ENCODE peak calls at places on chromosomes 11 and 22, in ten cellular contexts. X, A, M, B, Z, N, Q, S, F and V are unnamed samples. For H3K4me1, the result is how much of the 10 kb centered on the place peaks cover.

GRCh38 chr11:42407379-42407778 is 904.4 kb upstream of the API5 start:
- DNase-seq in X (no peak), A (no peak), M (no peak), B (no peak), Z (no peak), N (no peak), Q (peak), S (peak), F (no peak), V (no peak)

GRCh38 chr11:103878646-103879045 is 157.8 kb upstream of the DDI1 start:
- DNase-seq in X (no peak), A (no peak), M (no peak), B (peak), Z (no peak), N (peak), Q (no peak), S (no peak), F (no peak), V (no peak)

GRCh38 chr22:24061124-24061684 is 50.1 kb downstream of the CABIN1 start:
- DNase-seq in X (no peak), A (no peak), M (no peak), B (no peak), Z (no peak), N (no peak), Q (no peak), S (no peak), F (no peak), V (no peak)

GRCh38 chr11:17036666-17037658 is 22.7 kb upstream of the PLEKHA7 start:
- DNase-seq in X (no peak), A (no peak), M (no peak), B (no peak), Z (no peak), N (no peak), Q (peak), S (no peak), F (peak), V (no peak)

GRCh38 chr11:34719303-34719848 is 98.5 kb downstream of the EHF start:
- DNase-seq in X (no peak), A (no peak), M (no peak), B (no peak), Z (no peak), N (no peak), Q (no peak), S (no peak), F (no peak), V (no peak)

GRCh38 chr11:64745523-64746328 is 1.8 kb upstream of the RASGRP2 start:
- DNase-seq in X (peak), A (peak), M (peak), B (peak), Z (peak), N (peak), Q (peak), S (peak), F (peak), V (peak)

GRCh38 chr11:112610494-112610893 is 349.8 kb upstream of the PLET1 start:
- DNase-seq in X (no peak), A (no peak), M (no peak), B (no peak), Z (no peak), N (no peak), Q (no peak), S (no peak), F (no peak), V (no peak)

GRCh38 chr11:17718510-17718962 is 835 bp upstream of the MYOD1 start:
- DNase-seq in X (no peak), A (no peak), M (no peak), B (no peak), Z (no peak), N (no peak), Q (no peak), S (no peak), F (no peak), V (no peak)

GRCh38 chr22:39524753-39525657 is 4.6 kb downstream of the ATF4 start:
- DNase-seq in X (peak), A (no peak), M (no peak), B (no peak), Z (no peak), N (no peak), Q (no peak), S (no peak), F (no peak), V (peak)

GRCh38 chr11:95451682-95452081 is 220.7 kb upstream of the SESN3 start:
- DNase-seq in X (no peak), A (no peak), M (no peak), B (no peak), Z (peak), N (no peak), Q (no peak), S (no peak), F (no peak), V (no peak)

GRCh38 chr11:126440792-126441514 is 85.5 kb downstream of the ST3GAL4 start:
- DNase-seq in X (peak), A (peak), M (peak), B (peak), Z (peak), N (peak), Q (peak), S (peak), F (peak), V (peak)

GRCh38 chr11:8533332-8533731 is 60.7 kb downstream of the STK33 start:
- DNase-seq in X (no peak), A (no peak), M (no peak), B (no peak), Z (no peak), N (no peak), Q (no peak), S (no peak), F (no peak), V (no peak)
- TF ChIP-seq CTCF in X (no peak), A (no peak), M (no peak), B (no peak), Z (no peak), N (no peak), Q (peak), S (no peak), F (no peak), V (no peak)

DNA sequence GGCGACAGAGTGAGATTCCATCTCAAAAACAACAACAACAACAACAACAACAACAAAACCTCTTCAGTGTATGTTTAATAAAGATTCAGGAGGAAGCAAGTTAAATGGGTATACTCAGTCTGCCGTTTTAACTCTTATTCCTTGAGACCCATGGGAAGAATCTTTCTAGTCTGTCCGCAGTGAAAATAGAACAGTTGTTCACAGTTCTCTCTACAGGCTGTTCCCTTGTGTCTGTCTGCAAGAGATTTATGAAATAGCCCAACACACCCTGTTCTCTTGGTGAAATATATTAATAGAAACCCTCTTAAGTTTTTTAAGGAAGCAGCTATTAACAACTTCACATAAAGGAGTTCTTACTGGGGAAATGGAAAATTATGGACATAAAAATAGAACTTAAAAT is 682.2 kb upstream of the RAG2 start:
- DNase-seq in X (no peak), A (no peak), M (no peak), B (no peak), Z (no peak), N (no peak), Q (no peak), S (no peak), F (no peak), V (no peak)
- H3K27ac ChIP-seq in X (no peak), A (no peak), M (peak), B (no peak), Z (no peak), N (no peak), Q (no peak), S (no peak), F (no peak), V (no peak)

GRCh38 chr22:42691440-42691839 is 29.2 kb downstream of the A4GALT start:
- DNase-seq in X (peak), A (no peak), M (no peak), B (no peak), Z (no peak), N (no peak), Q (no peak), S (no peak), F (no peak), V (no peak)

GRCh38 chr22:42688241-42688913 is 32.3 kb downstream of the A4GALT start:
- DNase-seq in X (peak), A (no peak), M (peak), B (peak), Z (peak), N (peak), Q (peak), S (peak), F (peak), V (peak)

GRCh38 chr22:42686756-42687491 is 33.7 kb downstream of the A4GALT start:
- DNase-seq in X (peak), A (no peak), M (no peak), B (no peak), Z (no peak), N (no peak), Q (no peak), S (no peak), F (no peak), V (no peak)

GRCh38 chr22:42685941-42686666 is 34.6 kb downstream of the A4GALT start:
- DNase-seq in X (peak), A (no peak), M (peak), B (no peak), Z (peak), N (no peak), Q (no peak), S (peak), F (no peak), V (no peak)

GRCh38 chr22:42688914-42689275 is 31.8 kb downstream of the A4GALT start:
- DNase-seq in X (peak), A (no peak), M (no peak), B (no peak), Z (no peak), N (no peak), Q (no peak), S (no peak), F (no peak), V (no peak)
- H3K4me1 ChIP-seq in X (under half), A (under half), M (half or more), B (under half), Z (under half), N (half or more), Q (under half), S (half or more), F (under half), V (under half)

GRCh38 chr11:76459299-76459698 is 14.5 kb downstream of the EMSY start:
- DNase-seq in X (no peak), A (no peak), M (no peak), B (no peak), Z (no peak), N (no peak), Q (no peak), S (no peak), F (peak), V (no peak)
- TF ChIP-seq CTCF in X (peak), A (no peak), M (peak), B (no peak), Z (peak), N (peak), Q (peak), S (peak), F (peak), V (peak)

GRCh38 chr11:68828957-68829356 is 12.8 kb downstream of the CPT1A start:
- DNase-seq in X (no peak), A (no peak), M (no peak), B (no peak), Z (no peak), N (no peak), Q (no peak), S (no peak), F (no peak), V (no peak)

GRCh38 chr11:68825603-68826002 is 16.1 kb downstream of the CPT1A start:
- DNase-seq in X (peak), A (peak), M (no peak), B (no peak), Z (no peak), N (no peak), Q (peak), S (no peak), F (peak), V (no peak)

GRCh38 chr11:68826726-68827125 is 15.0 kb downstream of the CPT1A start:
- DNase-seq in X (no peak), A (no peak), M (no peak), B (no peak), Z (no peak), N (no peak), Q (no peak), S (no peak), F (no peak), V (no peak)

GRCh38 chr11:68828155-68828931 is 13.4 kb downstream of the CPT1A start:
- DNase-seq in X (no peak), A (no peak), M (peak), B (no peak), Z (no peak), N (no peak), Q (no peak), S (peak), F (no peak), V (peak)

GRCh38 chr11:68827733-68828132 is 14.0 kb downstream of the CPT1A start:
- DNase-seq in X (no peak), A (no peak), M (no peak), B (no peak), Z (no peak), N (no peak), Q (no peak), S (peak), F (no peak), V (no peak)
- H3K27ac ChIP-seq in X (no peak), A (no peak), M (peak), B (peak), Z (no peak), N (no peak), Q (no peak), S (no peak), F (no peak), V (no peak)

GRCh38 chr22:26553056-26553752 is 36.7 kb downstream of the TPST2 start:
- DNase-seq in X (no peak), A (no peak), M (no peak), B (no peak), Z (peak), N (no peak), Q (no peak), S (no peak), F (peak), V (no peak)
- H3K4me1 ChIP-seq in X (under half), A (under half), M (half or more), B (under half), Z (under half), N (under half), Q (under half), S (under half), F (under half), V (under half)